ENCODE peak calls at places on chromosomes 2 and 18, in nine cellular contexts. One of them, this sample, is unnamed.
A peak's percentile ranks its signal among the peaks of the same experiment; 100 is the strongest.

GRCh38 chr2:20224716-20225293 is at the start of gene SDC1:
- DNase-seq in BJ: no peak
- DNase-seq in HEK293T: peak; percentile 66
- DNase-seq in neural progenitor cell: peak; percentile 84
- DNase-seq in HCT116: no peak
- DNase-seq in AG10803: peak; percentile 51
- DNase-seq in hypothalamus: no peak
- DNase-seq in NCI-H1092 treated with DMSO at 0.1 percent for 48 hours: no peak
- DNase-seq in RWPE1: peak; percentile 81
- DNase-seq in this sample: no peak

GRCh38 chr2:144682248-144682647 is 162.3 kb upstream of the ZEB2 start:
- DNase-seq in hypothalamus: no peak
- DNase-seq in neural progenitor cell: no peak
- DNase-seq in NCI-H1092 treated with DMSO at 0.1 percent for 48 hours: no peak
- DNase-seq in HCT116: no peak
- DNase-seq in AG10803: no peak
- DNase-seq in HEK293T: no peak
- DNase-seq in RWPE1: no peak
- DNase-seq in BJ: no peak
- DNase-seq in this sample: no peak

GRCh38 chr2:158112971-158113370 is 11.3 kb downstream of the UPP2 start:
- DNase-seq in AG10803: peak; percentile 8
- DNase-seq in neural progenitor cell: no peak
- DNase-seq in HCT116: no peak
- DNase-seq in NCI-H1092 treated with DMSO at 0.1 percent for 48 hours: no peak
- DNase-seq in BJ: no peak
- DNase-seq in hypothalamus: no peak
- DNase-seq in RWPE1: no peak
- DNase-seq in HEK293T: no peak
- DNase-seq in this sample: no peak

GRCh38 chr2:132522901-132523300 is 106.3 kb downstream of the GPR39 start:
- DNase-seq in HEK293T: no peak
- DNase-seq in RWPE1: no peak
- DNase-seq in BJ: no peak
- DNase-seq in NCI-H1092 treated with DMSO at 0.1 percent for 48 hours: no peak
- DNase-seq in hypothalamus: no peak
- DNase-seq in neural progenitor cell: no peak
- DNase-seq in AG10803: no peak
- DNase-seq in HCT116: no peak
- DNase-seq in this sample: no peak

GRCh38 chr2:161426788-161427412 is 10.8 kb downstream of the TBR1 start:
- DNase-seq in HEK293T: no peak
- DNase-seq in hypothalamus: no peak
- DNase-seq in RWPE1: no peak
- DNase-seq in neural progenitor cell: peak; percentile 54
- DNase-seq in AG10803: peak; percentile 23
- DNase-seq in NCI-H1092 treated with DMSO at 0.1 percent for 48 hours: no peak
- DNase-seq in BJ: no peak
- DNase-seq in HCT116: no peak
- DNase-seq in this sample: no peak

GRCh38 chr2:226985227-226985946 is 149.5 kb downstream of the RHBDD1 start:
- DNase-seq in HCT116: peak; percentile 56
- DNase-seq in BJ: peak; percentile 38
- DNase-seq in HEK293T: peak; percentile 38
- DNase-seq in RWPE1: peak; percentile 39
- DNase-seq in NCI-H1092 treated with DMSO at 0.1 percent for 48 hours: peak; percentile 31
- DNase-seq in hypothalamus: no peak
- DNase-seq in AG10803: peak; percentile 86
- DNase-seq in neural progenitor cell: peak; percentile 69
- DNase-seq in this sample: no peak

GRCh38 chr2:240155080-240156025 is 14.9 kb upstream of the OTOS start:
- DNase-seq in hypothalamus: no peak
- DNase-seq in neural progenitor cell: peak; percentile 64
- DNase-seq in HEK293T: no peak
- DNase-seq in RWPE1: no peak
- DNase-seq in HCT116: no peak
- DNase-seq in NCI-H1092 treated with DMSO at 0.1 percent for 48 hours: no peak
- DNase-seq in AG10803: no peak
- DNase-seq in BJ: no peak
- DNase-seq in this sample: no peak

GRCh38 chr2:200306969-200307811 is 697 bp downstream of the SPATS2L start:
- DNase-seq in neural progenitor cell: peak; percentile 80
- DNase-seq in NCI-H1092 treated with DMSO at 0.1 percent for 48 hours: no peak
- DNase-seq in HEK293T: peak; percentile 55
- DNase-seq in hypothalamus: peak; percentile 44
- DNase-seq in RWPE1: peak; percentile 23
- DNase-seq in BJ: no peak
- DNase-seq in AG10803: peak; percentile 53
- DNase-seq in HCT116: no peak
- DNase-seq in this sample: no peak

GRCh38 chr2:98376301-98376945 is 30.2 kb downstream of the CNGA3 start:
- DNase-seq in NCI-H1092 treated with DMSO at 0.1 percent for 48 hours: no peak
- DNase-seq in HCT116: no peak
- DNase-seq in hypothalamus: no peak
- DNase-seq in HEK293T: no peak
- DNase-seq in RWPE1: no peak
- DNase-seq in BJ: no peak
- DNase-seq in AG10803: no peak
- DNase-seq in neural progenitor cell: peak; percentile 24
- DNase-seq in this sample: no peak

GRCh38 chr2:100726866-100727265 is 93.1 kb upstream of the NPAS2 start:
- DNase-seq in HCT116: no peak
- DNase-seq in AG10803: no peak
- DNase-seq in RWPE1: no peak
- DNase-seq in neural progenitor cell: no peak
- DNase-seq in HEK293T: no peak
- DNase-seq in hypothalamus: no peak
- DNase-seq in NCI-H1092 treated with DMSO at 0.1 percent for 48 hours: no peak
- DNase-seq in BJ: no peak
- DNase-seq in this sample: no peak

GRCh38 chr2:200054681-200055468 is 99.5 kb downstream of the MAIP1 start:
- DNase-seq in NCI-H1092 treated with DMSO at 0.1 percent for 48 hours: peak; percentile 13
- DNase-seq in BJ: no peak
- DNase-seq in HCT116: peak; percentile 2
- DNase-seq in RWPE1: no peak
- DNase-seq in AG10803: no peak
- DNase-seq in hypothalamus: no peak
- DNase-seq in HEK293T: no peak
- DNase-seq in neural progenitor cell: peak; percentile 64
- DNase-seq in this sample: no peak

GRCh38 chr2:231541605-231542509 is 11.6 kb upstream of the NMUR1 start:
- DNase-seq in AG10803: no peak
- DNase-seq in hypothalamus: no peak
- DNase-seq in NCI-H1092 treated with DMSO at 0.1 percent for 48 hours: no peak
- DNase-seq in BJ: no peak
- DNase-seq in neural progenitor cell: peak; percentile 80
- DNase-seq in RWPE1: no peak
- DNase-seq in HCT116: no peak
- DNase-seq in HEK293T: peak; percentile 46
- DNase-seq in this sample: no peak

GRCh38 chr2:205079173-205079572 is 533.9 kb downstream of the PARD3B start:
- DNase-seq in hypothalamus: no peak
- DNase-seq in neural progenitor cell: peak; percentile 40
- DNase-seq in HEK293T: no peak
- DNase-seq in RWPE1: no peak
- DNase-seq in NCI-H1092 treated with DMSO at 0.1 percent for 48 hours: no peak
- DNase-seq in AG10803: no peak
- DNase-seq in HCT116: no peak
- DNase-seq in BJ: no peak
- DNase-seq in this sample: no peak

GRCh38 chr2:13413989-13414388 is 697.3 kb downstream of the TRIB2 start:
- DNase-seq in HEK293T: no peak
- DNase-seq in NCI-H1092 treated with DMSO at 0.1 percent for 48 hours: peak; percentile 15
- DNase-seq in neural progenitor cell: no peak
- DNase-seq in BJ: no peak
- DNase-seq in hypothalamus: no peak
- DNase-seq in RWPE1: no peak
- DNase-seq in HCT116: no peak
- DNase-seq in AG10803: no peak
- DNase-seq in this sample: no peak

GRCh38 chr2:64203131-64204005 is 59.1 kb upstream of the PELI1 start:
- DNase-seq in AG10803: peak; percentile 58
- DNase-seq in hypothalamus: no peak
- DNase-seq in HCT116: no peak
- DNase-seq in neural progenitor cell: no peak
- DNase-seq in RWPE1: no peak
- DNase-seq in HEK293T: no peak
- DNase-seq in BJ: peak; percentile 57
- DNase-seq in NCI-H1092 treated with DMSO at 0.1 percent for 48 hours: no peak
- DNase-seq in this sample: no peak

GRCh38 chr2:46294185-46294836 is 2.9 kb upstream of the EPAS1 start:
- DNase-seq in hypothalamus: no peak
- DNase-seq in HEK293T: no peak
- DNase-seq in HCT116: no peak
- DNase-seq in NCI-H1092 treated with DMSO at 0.1 percent for 48 hours: peak; percentile 2
- DNase-seq in neural progenitor cell: peak; percentile 74
- DNase-seq in BJ: no peak
- DNase-seq in AG10803: peak; percentile 24
- DNase-seq in RWPE1: peak; percentile 55
- DNase-seq in this sample: no peak

GRCh38 chr18:64893349-64893748 is 744.5 kb upstream of the LINC00305 start:
- DNase-seq in HCT116: no peak
- DNase-seq in BJ: no peak
- DNase-seq in hypothalamus: no peak
- DNase-seq in neural progenitor cell: peak; percentile 40
- DNase-seq in AG10803: no peak
- DNase-seq in HEK293T: no peak
- DNase-seq in RWPE1: no peak
- DNase-seq in NCI-H1092 treated with DMSO at 0.1 percent for 48 hours: no peak
- DNase-seq in this sample: no peak

GRCh38 chr18:49464718-49465598 is 4.5 kb upstream of the DYM start:
- DNase-seq in AG10803: no peak
- DNase-seq in neural progenitor cell: peak; percentile 86
- DNase-seq in BJ: no peak
- DNase-seq in NCI-H1092 treated with DMSO at 0.1 percent for 48 hours: no peak
- DNase-seq in hypothalamus: no peak
- DNase-seq in HEK293T: peak; percentile 16
- DNase-seq in HCT116: no peak
- DNase-seq in RWPE1: no peak
- DNase-seq in this sample: no peak

GRCh38 chr2:173441222-173441621 is 86.5 kb downstream of the CDCA7 start:
- DNase-seq in NCI-H1092 treated with DMSO at 0.1 percent for 48 hours: no peak
- DNase-seq in BJ: no peak
- DNase-seq in HCT116: no peak
- DNase-seq in RWPE1: no peak
- DNase-seq in hypothalamus: no peak
- DNase-seq in neural progenitor cell: no peak
- DNase-seq in HEK293T: no peak
- DNase-seq in AG10803: peak; percentile 6
- DNase-seq in this sample: no peak

GRCh38 chr2:85397925-85398331 is 12.2 kb downstream of the CAPG start:
- DNase-seq in RWPE1: no peak
- DNase-seq in BJ: no peak
- DNase-seq in neural progenitor cell: no peak
- DNase-seq in HEK293T: no peak
- DNase-seq in AG10803: no peak
- DNase-seq in NCI-H1092 treated with DMSO at 0.1 percent for 48 hours: no peak
- DNase-seq in hypothalamus: no peak
- DNase-seq in HCT116: no peak
- DNase-seq in this sample: no peak

GRCh38 chr2:85889648-85890281 is 975 bp upstream of the ST3GAL5 start:
- DNase-seq in neural progenitor cell: peak; percentile 45
- DNase-seq in hypothalamus: no peak
- DNase-seq in AG10803: no peak
- DNase-seq in BJ: no peak
- DNase-seq in NCI-H1092 treated with DMSO at 0.1 percent for 48 hours: no peak
- DNase-seq in HCT116: no peak
- DNase-seq in RWPE1: no peak
- DNase-seq in HEK293T: no peak
- DNase-seq in this sample: no peak

GRCh38 chr2:239778861-239779591 is 246.1 kb downstream of the NDUFA10 start:
- DNase-seq in BJ: no peak
- DNase-seq in HCT116: no peak
- DNase-seq in AG10803: no peak
- DNase-seq in HEK293T: no peak
- DNase-seq in NCI-H1092 treated with DMSO at 0.1 percent for 48 hours: no peak
- DNase-seq in RWPE1: no peak
- DNase-seq in hypothalamus: no peak
- DNase-seq in neural progenitor cell: no peak
- DNase-seq in this sample: no peak

GRCh38 chr2:78861546-78861945 is 164.0 kb upstream of the REG3G start:
- DNase-seq in BJ: no peak
- DNase-seq in neural progenitor cell: peak; percentile 42
- DNase-seq in RWPE1: peak; percentile 13
- DNase-seq in hypothalamus: no peak
- DNase-seq in AG10803: no peak
- DNase-seq in HCT116: no peak
- DNase-seq in HEK293T: peak; percentile 28
- DNase-seq in NCI-H1092 treated with DMSO at 0.1 percent for 48 hours: no peak
- DNase-seq in this sample: no peak

GRCh38 chr2:66433945-66434678 is 813 bp upstream of the MEIS1 start:
- DNase-seq in AG10803: peak; percentile 74
- DNase-seq in neural progenitor cell: peak; percentile 84
- DNase-seq in NCI-H1092 treated with DMSO at 0.1 percent for 48 hours: peak; percentile 72
- DNase-seq in BJ: no peak
- DNase-seq in HCT116: no peak
- DNase-seq in HEK293T: no peak
- DNase-seq in hypothalamus: peak; percentile 47
- DNase-seq in RWPE1: peak; percentile 51
- DNase-seq in this sample: no peak

GRCh38 chr2:42928161-42928691 is 135.8 kb upstream of the HAAO start:
- DNase-seq in NCI-H1092 treated with DMSO at 0.1 percent for 48 hours: peak; percentile 61
- DNase-seq in BJ: no peak
- DNase-seq in HCT116: no peak
- DNase-seq in hypothalamus: no peak
- DNase-seq in HEK293T: no peak
- DNase-seq in neural progenitor cell: peak; percentile 64
- DNase-seq in AG10803: no peak
- DNase-seq in RWPE1: no peak
- DNase-seq in this sample: no peak

GRCh38 chr2:161208527-161209139 is 48.4 kb downstream of the TANK start:
- DNase-seq in HEK293T: no peak
- DNase-seq in NCI-H1092 treated with DMSO at 0.1 percent for 48 hours: no peak
- DNase-seq in hypothalamus: no peak
- DNase-seq in RWPE1: peak; percentile 44
- DNase-seq in BJ: peak; percentile 26
- DNase-seq in neural progenitor cell: peak; percentile 2
- DNase-seq in HCT116: peak; percentile 41
- DNase-seq in AG10803: peak; percentile 71
- DNase-seq in this sample: no peak

GRCh38 chr2:100984892-100985307 is 17.2 kb upstream of the RPL31 start:
- DNase-seq in HEK293T: peak; percentile 81
- DNase-seq in BJ: no peak
- DNase-seq in HCT116: peak; percentile 64
- DNase-seq in hypothalamus: no peak
- DNase-seq in neural progenitor cell: peak; percentile 85
- DNase-seq in NCI-H1092 treated with DMSO at 0.1 percent for 48 hours: peak; percentile 29
- DNase-seq in AG10803: peak; percentile 65
- DNase-seq in RWPE1: peak; percentile 71
- DNase-seq in this sample: peak; percentile 55

GRCh38 chr2:168596881-168597280 is 140.8 kb downstream of the CERS6 start:
- DNase-seq in RWPE1: peak; percentile 38
- DNase-seq in HCT116: peak; percentile 44
- DNase-seq in hypothalamus: no peak
- DNase-seq in neural progenitor cell: no peak
- DNase-seq in HEK293T: no peak
- DNase-seq in AG10803: no peak
- DNase-seq in BJ: no peak
- DNase-seq in NCI-H1092 treated with DMSO at 0.1 percent for 48 hours: no peak
- DNase-seq in this sample: no peak

This sample was measured in KG1.